ENCODE peak calls at places on chromosomes 7 and 10, in four cellular contexts. R is Peyer's patch, V is HFFc6, Y is GM13976. K is an unnamed sample.
A peak's percentile ranks its signal among the peaks of the same experiment; 100 is the strongest.

GRCh38 chr7:99036531-99037175 is 107.3 kb downstream of the SMURF1 start:
- DNase-seq in R (no peak), V (peak; percentile 13), Y (no peak), K (no peak)

GRCh38 chr7:91263359-91264082 is 712 bp upstream of the FZD1 start:
- DNase-seq in R (no peak), V (no peak), Y (peak; percentile 19), K (no peak)

GRCh38 chr7:50446542-50446960 is 3.6 kb downstream of the FIGNL1 start:
- DNase-seq in R (no peak), V (peak; percentile 55), Y (no peak), K (no peak)

GRCh38 chr10:129853236-129853946 is 110.7 kb downstream of the EBF3 start:
- DNase-seq in R (no peak), V (no peak), Y (no peak), K (no peak)

GRCh38 chr10:76454539-76455137 is 1023.2 kb downstream of the LRMDA start:
- DNase-seq in R (no peak), V (no peak), Y (no peak), K (no peak)

GRCh38 chr7:101386558-101387199 is 24.0 kb downstream of the COL26A1 start:
- DNase-seq in R (peak; percentile 24), V (no peak), Y (no peak), K (no peak)

GRCh38 chr7:107035446-107035845 is 9.1 kb upstream of the PRKAR2B start:
- DNase-seq in R (no peak), V (peak; percentile 90), Y (no peak), K (no peak)

GRCh38 chr7:103658055-103659010 is 212.3 kb upstream of the SLC26A5 start:
- DNase-seq in R (no peak), V (peak; percentile 2), Y (no peak), K (no peak)

GRCh38 chr10:89213191-89213808 is 6.2 kb upstream of the CH25H start:
- DNase-seq in R (no peak), V (peak; percentile 44), Y (peak; percentile 36), K (no peak)

GRCh38 chr7:36215017-36215621 is 62.1 kb downstream of the EEPD1 start:
- DNase-seq in R (no peak), V (no peak), Y (no peak), K (no peak)

GRCh38 chr7:117313582-117313981 is 9.3 kb downstream of the WNT2 start:
- DNase-seq in R (no peak), V (no peak), Y (no peak), K (no peak)

GRCh38 chr7:150362989-150363769 is 5.4 kb upstream of the REPIN1 start:
- DNase-seq in R (no peak), V (no peak), Y (no peak), K (no peak)

GRCh38 chr7:22561356-22561755 is 61.4 kb upstream of the STEAP1B start:
- DNase-seq in R (no peak), V (peak; percentile 99), Y (no peak), K (no peak)

GRCh38 chr7:98011996-98012395 is 22.0 kb upstream of the OCM2 start:
- DNase-seq in R (no peak), V (no peak), Y (no peak), K (no peak)

GRCh38 chr7:44766416-44766801 is 17.8 kb downstream of the ZMIZ2 start:
- DNase-seq in R (no peak), V (no peak), Y (no peak), K (no peak)

GRCh38 chr10:113221756-113222168 is 271.7 kb downstream of the TCF7L2 start:
- DNase-seq in R (no peak), V (peak; percentile 27), Y (no peak), K (no peak)
- TF ChIP-seq CTCF in R (no peak), V (peak; percentile 16), Y (no peak), K (no peak)

GRCh38 chr10:33047655-33048054 is 89.6 kb upstream of the ITGB1 start:
- DNase-seq in R (no peak), V (no peak), Y (no peak), K (no peak)
- TF ChIP-seq CTCF in R (no peak), V (no peak), Y (no peak), K (no peak)

GRCh38 chr7:68726386-68726785 is 871.9 kb upstream of the AUTS2 start:
- DNase-seq in R (no peak), V (no peak), Y (no peak), K (no peak)
- TF ChIP-seq CTCF in R (no peak), V (no peak), Y (no peak), K (no peak)

GRCh38 chr10:101444058-101444457 is 90.1 kb downstream of the BTRC start:
- DNase-seq in R (no peak), V (peak; percentile 10), Y (no peak), K (no peak)
- TF ChIP-seq CTCF in R (peak; percentile 17), V (peak; percentile 77), Y (no peak), K (no peak)

GRCh38 chr7:87336136-87336535 is 9.3 kb upstream of the CROT start:
- DNase-seq in R (no peak), V (no peak), Y (no peak), K (no peak)

GRCh38 chr7:87330942-87331341 is 14.5 kb upstream of the CROT start:
- DNase-seq in R (no peak), V (no peak), Y (no peak), K (no peak)

GRCh38 chr7:87331687-87332256 is 13.7 kb upstream of the CROT start:
- DNase-seq in R (no peak), V (no peak), Y (no peak), K (no peak)

GRCh38 chr7:87330316-87330715 is 15.1 kb upstream of the CROT start:
- DNase-seq in R (no peak), V (no peak), Y (no peak), K (no peak)

GRCh38 chr7:87332321-87332720 is 13.1 kb upstream of the CROT start:
- DNase-seq in R (no peak), V (no peak), Y (no peak), K (no peak)
- TF ChIP-seq CTCF in R (no peak), V (no peak), Y (no peak), K (no peak)